ENCODE peak calls at places on chromosomes 3 and 15, in six cellular contexts. One of them, this sample, is unnamed.

GRCh38 chr3:34256791-34257190 is 458.4 kb downstream of the PDCD6IP start:
- DNase-seq in K562: no peak
- DNase-seq in HCT116: no peak
- DNase-seq in SK-N-SH: no peak
- DNase-seq in H1: no peak
- DNase-seq in HepG2: no peak
- DNase-seq in this sample: no peak

GRCh38 chr3:170469151-170470062 is 50.7 kb downstream of the CLDN11 start:
- DNase-seq in HepG2: no peak
- DNase-seq in SK-N-SH: peak
- DNase-seq in HCT116: no peak
- DNase-seq in H1: peak
- DNase-seq in K562: no peak
- DNase-seq in this sample: peak

GRCh38 chr3:117011687-117012250 is 302.2 kb downstream of the TUSC7 start:
- DNase-seq in HCT116: no peak
- DNase-seq in H1: no peak
- DNase-seq in SK-N-SH: no peak
- DNase-seq in HepG2: no peak
- DNase-seq in K562: no peak
- DNase-seq in this sample: no peak

GRCh38 chr3:112086857-112087524 is 802 bp downstream of the C3orf52 start:
- DNase-seq in K562: peak
- DNase-seq in H1: no peak
- DNase-seq in HepG2: no peak
- DNase-seq in HCT116: peak
- DNase-seq in SK-N-SH: no peak
- DNase-seq in this sample: no peak

GRCh38 chr3:147758786-147759185 is 349.6 kb downstream of the ZIC1 start:
- DNase-seq in HepG2: no peak
- DNase-seq in SK-N-SH: no peak
- DNase-seq in H1: no peak
- DNase-seq in HCT116: no peak
- DNase-seq in K562: no peak
- DNase-seq in this sample: no peak

GRCh38 chr3:32349184-32349583 is 42.5 kb upstream of the CMTM7 start:
- DNase-seq in HepG2: peak
- DNase-seq in HCT116: no peak
- DNase-seq in SK-N-SH: no peak
- DNase-seq in H1: no peak
- DNase-seq in K562: no peak
- DNase-seq in this sample: no peak

GRCh38 chr3:39383913-39384664 is 919 bp downstream of the SLC25A38 start:
- DNase-seq in HepG2: peak
- DNase-seq in HCT116: peak
- DNase-seq in K562: peak
- DNase-seq in H1: peak
- DNase-seq in SK-N-SH: peak
- DNase-seq in this sample: peak

GRCh38 chr3:141390747-141391146 is 22.4 kb downstream of the ZBTB38 start:
- DNase-seq in HepG2: no peak
- DNase-seq in K562: no peak
- DNase-seq in H1: no peak
- DNase-seq in HCT116: no peak
- DNase-seq in SK-N-SH: no peak
- DNase-seq in this sample: no peak

GRCh38 chr15:69757186-69757585 is 304.6 kb downstream of the RPLP1 start:
- DNase-seq in K562: no peak
- DNase-seq in H1: no peak
- DNase-seq in HepG2: no peak
- DNase-seq in HCT116: no peak
- DNase-seq in SK-N-SH: no peak
- DNase-seq in this sample: no peak

GRCh38 chr15:82132742-82133141 is 86.9 kb upstream of the MEX3B start:
- DNase-seq in HCT116: no peak
- DNase-seq in K562: no peak
- DNase-seq in H1: no peak
- DNase-seq in SK-N-SH: no peak
- DNase-seq in HepG2: no peak
- DNase-seq in this sample: no peak

GRCh38 chr3:170865209-170866094 is 4.5 kb downstream of the RPL22L1 start:
- DNase-seq in HCT116: no peak
- DNase-seq in SK-N-SH: no peak
- DNase-seq in H1: no peak
- DNase-seq in K562: no peak
- DNase-seq in HepG2: peak
- DNase-seq in this sample: peak

GRCh38 chr3:111284485-111285187 is 213.0 kb downstream of the NECTIN3 start:
- DNase-seq in HCT116: no peak
- DNase-seq in HepG2: no peak
- DNase-seq in SK-N-SH: no peak
- DNase-seq in H1: no peak
- DNase-seq in K562: no peak
- DNase-seq in this sample: no peak

GRCh38 chr15:49847436-49847835 is 226.6 kb downstream of the DTWD1 start:
- DNase-seq in K562: no peak
- DNase-seq in SK-N-SH: no peak
- DNase-seq in HCT116: no peak
- DNase-seq in HepG2: no peak
- DNase-seq in H1: no peak
- DNase-seq in this sample: no peak

DNA sequence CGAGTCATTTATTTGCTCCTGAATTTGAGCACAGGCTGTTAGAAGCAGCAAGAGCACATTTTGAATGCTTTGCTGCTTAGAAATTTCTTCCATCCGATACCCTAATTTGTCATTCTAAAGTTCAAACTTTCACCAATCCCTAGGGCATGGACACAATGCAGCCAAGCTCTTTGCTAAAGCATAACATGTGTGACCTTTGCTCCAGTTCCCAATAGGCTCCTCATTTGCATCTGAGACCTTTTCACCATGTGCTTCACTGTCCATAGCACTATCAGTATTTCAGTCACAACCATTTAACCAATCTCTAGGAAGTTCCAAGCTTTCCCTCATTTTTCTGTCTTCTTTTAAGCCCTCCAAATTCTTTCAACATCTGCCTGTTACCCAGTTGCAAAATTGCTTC is 1333.1 kb downstream of the SI start:
- DNase-seq in SK-N-SH: no peak
- DNase-seq in HCT116: no peak
- DNase-seq in HepG2: no peak
- DNase-seq in H1: no peak
- DNase-seq in K562: no peak
- DNase-seq in this sample: no peak
- TF ChIP-seq JUND in SK-N-SH: no peak
- TF ChIP-seq JUND in HCT116: no peak
- TF ChIP-seq JUND in HepG2: no peak
- TF ChIP-seq JUND in H1: no peak
- TF ChIP-seq JUND in K562: no peak
- TF ChIP-seq JUND in this sample: no peak

DNA sequence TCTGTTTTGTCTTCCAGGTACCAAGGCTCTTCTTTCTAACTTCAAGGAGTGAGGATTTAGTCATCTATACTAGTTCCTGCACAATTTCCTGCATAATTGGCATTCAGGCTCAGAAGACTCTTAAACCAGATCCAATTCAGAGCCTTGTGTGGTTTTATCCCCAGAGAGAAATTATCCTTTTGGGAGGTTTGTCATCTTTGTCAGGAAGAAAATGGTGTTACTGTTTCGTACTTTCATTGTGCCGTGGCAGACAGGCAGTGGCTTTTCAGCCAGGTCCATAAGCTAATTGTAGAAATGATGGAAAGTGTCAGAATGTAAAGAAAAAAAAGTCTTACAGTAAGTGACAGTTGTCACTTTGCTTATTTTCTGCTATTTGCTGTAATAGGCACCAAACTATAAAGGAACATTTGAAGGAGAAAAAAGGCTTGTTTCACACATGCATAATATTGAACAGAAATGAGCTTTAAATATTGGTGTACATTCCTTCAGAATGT is 82.8 kb downstream of the CADM2 start:
- DNase-seq in K562: no peak
- DNase-seq in HCT116: no peak
- DNase-seq in H1: no peak
- DNase-seq in HepG2: no peak
- DNase-seq in SK-N-SH: no peak
- DNase-seq in this sample: no peak
- TF ChIP-seq JUND in K562: no peak
- TF ChIP-seq JUND in HCT116: no peak
- TF ChIP-seq JUND in H1: no peak
- TF ChIP-seq JUND in HepG2: no peak
- TF ChIP-seq JUND in SK-N-SH: no peak
- TF ChIP-seq JUND in this sample: no peak

GRCh38 chr3:12964713-12965612 is 108.3 kb downstream of the IQSEC1 start:
- DNase-seq in K562: no peak
- DNase-seq in SK-N-SH: no peak
- DNase-seq in H1: no peak
- DNase-seq in HepG2: peak
- DNase-seq in HCT116: no peak
- DNase-seq in this sample: peak

GRCh38 chr3:12967751-12968209 is 105.4 kb downstream of the IQSEC1 start:
- DNase-seq in HepG2: peak
- DNase-seq in HCT116: peak
- DNase-seq in H1: peak
- DNase-seq in SK-N-SH: peak
- DNase-seq in K562: peak
- DNase-seq in this sample: peak

GRCh38 chr3:12963869-12964712 is 109.1 kb downstream of the IQSEC1 start:
- DNase-seq in H1: no peak
- DNase-seq in K562: no peak
- DNase-seq in HCT116: no peak
- DNase-seq in HepG2: peak
- DNase-seq in SK-N-SH: no peak
- DNase-seq in this sample: no peak

GRCh38 chr3:12966847-12967750 is 106.1 kb downstream of the IQSEC1 start:
- DNase-seq in HCT116: no peak
- DNase-seq in HepG2: no peak
- DNase-seq in K562: no peak
- DNase-seq in SK-N-SH: no peak
- DNase-seq in H1: no peak
- DNase-seq in this sample: peak

DNA sequence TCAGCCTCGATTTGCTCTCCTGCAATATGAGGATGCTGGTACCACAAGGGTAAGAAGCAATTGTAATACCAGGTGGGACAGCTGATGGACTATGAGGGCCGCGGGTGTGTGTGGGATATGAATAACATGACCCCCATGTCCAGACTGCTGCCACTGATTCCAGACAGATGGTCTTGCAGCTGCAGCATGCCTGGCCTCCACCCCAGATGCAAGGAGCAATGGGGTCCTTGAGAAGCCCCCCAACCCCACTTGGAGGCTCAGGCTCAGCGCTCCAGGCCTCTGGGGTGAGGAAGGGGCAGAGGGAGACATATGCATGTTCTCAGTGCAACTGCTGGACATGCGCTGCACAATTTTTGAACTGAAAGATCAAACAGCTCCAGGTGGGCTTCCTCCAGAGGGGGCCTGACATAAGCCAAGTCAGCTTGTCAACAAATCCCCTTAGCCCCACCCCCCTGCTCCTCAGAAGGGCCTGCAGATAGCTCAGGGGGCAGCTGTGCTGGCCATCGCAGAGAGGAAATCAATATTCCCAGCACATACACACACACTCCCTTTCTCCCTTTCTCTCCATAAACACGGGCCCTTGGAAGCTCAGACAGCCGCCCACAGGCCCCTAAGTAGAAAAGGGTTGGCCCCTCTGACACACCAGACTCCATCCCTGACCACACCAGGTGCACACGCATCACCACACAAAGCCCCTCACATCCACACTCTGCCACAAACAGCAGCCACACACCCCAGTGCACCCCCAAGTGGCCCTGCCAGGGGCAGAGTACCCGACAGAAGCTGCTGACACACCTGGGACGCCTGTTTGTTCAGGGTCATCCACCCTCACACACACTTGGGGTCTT is 107.0 kb downstream of the IQSEC1 start:
- DNase-seq in H1: no peak
- DNase-seq in HCT116: no peak
- DNase-seq in K562: no peak
- DNase-seq in SK-N-SH: no peak
- DNase-seq in HepG2: no peak
- DNase-seq in this sample: no peak
- TF ChIP-seq JUND in H1: no peak
- TF ChIP-seq JUND in HCT116: no peak
- TF ChIP-seq JUND in K562: no peak
- TF ChIP-seq JUND in SK-N-SH: no peak
- TF ChIP-seq JUND in HepG2: no peak
- TF ChIP-seq JUND in this sample: no peak

DNA sequence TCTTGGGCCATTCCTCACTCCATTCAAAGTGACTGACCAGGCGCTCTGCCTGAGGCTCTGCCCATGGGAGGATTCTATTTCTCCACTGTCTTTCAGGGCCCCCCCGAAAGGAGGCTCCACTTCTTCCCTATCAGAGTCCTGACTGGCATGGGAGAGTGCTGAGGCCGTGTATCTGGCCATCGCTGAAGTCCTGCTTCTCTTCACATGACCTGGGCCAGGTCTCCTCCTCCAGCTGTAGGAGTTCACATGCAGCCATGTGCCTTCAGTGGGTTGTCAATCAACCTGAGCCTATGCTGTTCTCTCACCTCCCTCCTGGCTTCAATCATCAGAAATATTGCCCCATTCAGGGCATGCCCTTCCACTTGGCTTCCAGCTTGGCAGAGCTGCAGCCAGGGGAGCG is 12.8 kb upstream of the APBA2 start:
- DNase-seq in HCT116: no peak
- DNase-seq in K562: no peak
- DNase-seq in HepG2: no peak
- DNase-seq in H1: no peak
- DNase-seq in SK-N-SH: no peak
- DNase-seq in this sample: no peak
- TF ChIP-seq JUND in HCT116: no peak
- TF ChIP-seq JUND in K562: no peak
- TF ChIP-seq JUND in HepG2: no peak
- TF ChIP-seq JUND in H1: no peak
- TF ChIP-seq JUND in SK-N-SH: no peak
- TF ChIP-seq JUND in this sample: no peak

GRCh38 chr3:194872669-194872977 is 186.9 kb downstream of the FAM43A start:
- DNase-seq in HepG2: no peak
- DNase-seq in H1: no peak
- DNase-seq in K562: no peak
- DNase-seq in HCT116: peak
- DNase-seq in SK-N-SH: no peak
- DNase-seq in this sample: no peak
- TF ChIP-seq JUND in HepG2: no peak
- TF ChIP-seq JUND in H1: no peak
- TF ChIP-seq JUND in K562: no peak
- TF ChIP-seq JUND in HCT116: no peak
- TF ChIP-seq JUND in SK-N-SH: peak
- TF ChIP-seq JUND in this sample: no peak

GRCh38 chr3:151178208-151178845 is 24.7 kb downstream of the GPR171 start:
- DNase-seq in H1: no peak
- DNase-seq in SK-N-SH: no peak
- DNase-seq in HCT116: no peak
- DNase-seq in K562: no peak
- DNase-seq in HepG2: peak
- DNase-seq in this sample: no peak

GRCh38 chr3:151182349-151183079 is 20.5 kb downstream of the GPR171 start:
- DNase-seq in K562: no peak
- DNase-seq in HepG2: no peak
- DNase-seq in SK-N-SH: peak
- DNase-seq in H1: no peak
- DNase-seq in HCT116: no peak
- DNase-seq in this sample: no peak

GRCh38 chr3:151183253-151183652 is 19.8 kb downstream of the GPR171 start:
- DNase-seq in K562: no peak
- DNase-seq in HCT116: no peak
- DNase-seq in H1: no peak
- DNase-seq in HepG2: no peak
- DNase-seq in SK-N-SH: no peak
- DNase-seq in this sample: no peak
- TF ChIP-seq JUND in K562: no peak
- TF ChIP-seq JUND in HCT116: no peak
- TF ChIP-seq JUND in H1: no peak
- TF ChIP-seq JUND in HepG2: no peak
- TF ChIP-seq JUND in SK-N-SH: no peak
- TF ChIP-seq JUND in this sample: no peak

This sample was measured in T47D.